ENCODE peak calls at places on chromosomes 6 and 20, in four cellular contexts. U is stimulated activated CD8-positive, alpha-beta memory T cell treated with anti-CD3 and anti-CD28 coated beads, Interleukin-12 subunit alpha, Interleukin-12 subunit beta, amount 100 ng/mL, for 4 hours; A is upper lobe of right lung; E is Right ventricle myocardium superior. P is an unnamed sample.

GRCh38 chr6:25959890-25960531 is 2.6 kb upstream of the TRIM38 start:
- DNase-seq in A (no peak), U (no peak), E (no peak), P (no peak)

GRCh38 chr6:142300758-142301251 is 1.0 kb upstream of the ADGRG6 start:
- DNase-seq in A (no peak), E (no peak), U (no peak), P (peak)

GRCh38 chr6:143619844-143620243 is 57.9 kb upstream of the PHACTR2 start:
- DNase-seq in E (no peak), U (no peak), A (no peak), P (no peak)

GRCh38 chr6:103838457-103838856 is 1021.3 kb downstream of the HACE1 start:
- DNase-seq in E (no peak), U (no peak), A (no peak), P (no peak)

GRCh38 chr6:108476381-108476780 is 84.3 kb upstream of the FOXO3 start:
- DNase-seq in E (no peak), U (no peak), A (no peak), P (no peak)

GRCh38 chr6:134464690-134465411 is 146.9 kb upstream of the SGK1 start:
- DNase-seq in A (no peak), E (no peak), U (no peak), P (no peak)

GRCh38 chr6:21500894-21501293 is 92.7 kb upstream of the SOX4 start:
- DNase-seq in A (no peak), U (no peak), E (no peak), P (no peak)

GRCh38 chr20:56631990-56632327 is 2.9 kb downstream of the TFAP2C start:
- DNase-seq in E (no peak), A (no peak), U (no peak), P (no peak)

GRCh38 chr6:135022050-135022697 is 32.4 kb downstream of the HBS1L start:
- DNase-seq in U (no peak), E (no peak), A (no peak), P (no peak)

GRCh38 chr20:40286991-40287531 is 402.0 kb downstream of the MAFB start:
- DNase-seq in U (no peak), A (peak), E (peak), P (peak)

P was measured in lower lobe of right lung.